ENCODE peak calls at places on chromosomes 2 and 18, in four cellular contexts. One of them, this sample, is unnamed.

GRCh38 chr2:179031731-179032408 is 18.1 kb downstream of the CCDC141 start:
- DNase-seq in A549: no peak
- DNase-seq in HepG2: no peak
- DNase-seq in GM12878: peak; percentile 88
- DNase-seq in this sample: no peak

GRCh38 chr2:60534034-60534393 is 19.4 kb downstream of the BCL11A start:
- DNase-seq in A549: no peak
- DNase-seq in HepG2: no peak
- DNase-seq in GM12878: no peak
- DNase-seq in this sample: no peak

GRCh38 chr2:96093528-96093927 is 22.8 kb downstream of the ADRA2B start:
- DNase-seq in HepG2: no peak
- DNase-seq in A549: no peak
- DNase-seq in GM12878: no peak
- DNase-seq in this sample: no peak

GRCh38 chr2:42036413-42036812 is 11.4 kb upstream of the PKDCC start:
- DNase-seq in A549: no peak
- DNase-seq in HepG2: no peak
- DNase-seq in GM12878: no peak
- DNase-seq in this sample: no peak

GRCh38 chr2:134324942-134325341 is 71.1 kb downstream of the MGAT5 start:
- DNase-seq in GM12878: peak; percentile 34
- DNase-seq in HepG2: no peak
- DNase-seq in A549: no peak
- DNase-seq in this sample: no peak

GRCh38 chr2:20212459-20212870 is 12.5 kb downstream of the SDC1 start:
- DNase-seq in HepG2: no peak
- DNase-seq in GM12878: no peak
- DNase-seq in A549: no peak
- DNase-seq in this sample: peak; percentile 58

GRCh38 chr2:26410764-26411243 is 9.1 kb downstream of the DRC1 start:
- DNase-seq in GM12878: no peak
- DNase-seq in HepG2: no peak
- DNase-seq in A549: no peak
- DNase-seq in this sample: no peak

GRCh38 chr2:121884515-121884915 is 129.1 kb downstream of the TSN start:
- DNase-seq in GM12878: no peak
- DNase-seq in A549: no peak
- DNase-seq in HepG2: no peak
- DNase-seq in this sample: no peak

GRCh38 chr2:202353430-202353829 is 22.7 kb upstream of the BMPR2 start:
- DNase-seq in GM12878: no peak
- DNase-seq in A549: no peak
- DNase-seq in HepG2: no peak
- DNase-seq in this sample: no peak

GRCh38 chr2:240555541-240556250 is 2.1 kb downstream of the ANKMY1 start:
- DNase-seq in HepG2: no peak
- DNase-seq in A549: no peak
- DNase-seq in GM12878: no peak
- DNase-seq in this sample: no peak

GRCh38 chr2:112712903-112713584 is 7.8 kb upstream of the NT5DC4 start:
- DNase-seq in GM12878: no peak
- DNase-seq in A549: peak; percentile 45
- DNase-seq in HepG2: peak; percentile 75
- DNase-seq in this sample: no peak

GRCh38 chr18:45652303-45652702 is 37.0 kb downstream of the SLC14A2 start:
- DNase-seq in GM12878: no peak
- DNase-seq in A549: no peak
- DNase-seq in HepG2: no peak
- DNase-seq in this sample: no peak

GRCh38 chr2:172288603-172289002 is 138.8 kb upstream of the ITGA6 start:
- DNase-seq in GM12878: no peak
- DNase-seq in HepG2: no peak
- DNase-seq in A549: no peak
- DNase-seq in this sample: no peak

GRCh38 chr2:224778474-224778877 is 62.3 kb upstream of the CCDC195 start:
- DNase-seq in GM12878: peak; percentile 39
- DNase-seq in A549: peak; percentile 52
- DNase-seq in HepG2: peak; percentile 56
- DNase-seq in this sample: peak; percentile 55

GRCh38 chr2:68901199-68901515 is 30.0 kb upstream of the BMP10 start:
- DNase-seq in HepG2: peak; percentile 40
- DNase-seq in A549: no peak
- DNase-seq in GM12878: no peak
- DNase-seq in this sample: no peak

GRCh38 chr2:1641498-1641897 is 102.8 kb downstream of the PXDN start:
- DNase-seq in GM12878: no peak
- DNase-seq in A549: no peak
- DNase-seq in HepG2: no peak
- DNase-seq in this sample: no peak

GRCh38 chr2:174546519-174547506 is 50.8 kb downstream of the WIPF1 start:
- DNase-seq in GM12878: no peak
- DNase-seq in A549: peak; percentile 50
- DNase-seq in HepG2: peak; percentile 38
- DNase-seq in this sample: peak; percentile 47

GRCh38 chr2:134771313-134771801 is 52.6 kb upstream of the TMEM163 start:
- DNase-seq in GM12878: no peak
- DNase-seq in A549: no peak
- DNase-seq in HepG2: no peak
- DNase-seq in this sample: peak; percentile 11

GRCh38 chr2:13193075-13193474 is 476.3 kb downstream of the TRIB2 start:
- DNase-seq in HepG2: no peak
- DNase-seq in A549: peak; percentile 14
- DNase-seq in GM12878: no peak
- DNase-seq in this sample: no peak

GRCh38 chr18:33594799-33595198 is 16.8 kb downstream of the ASXL3 start:
- DNase-seq in GM12878: no peak
- DNase-seq in HepG2: no peak
- DNase-seq in A549: no peak
- DNase-seq in this sample: no peak

GRCh38 chr2:44553456-44553855 is 191.7 kb downstream of the CAMKMT start:
- DNase-seq in GM12878: no peak
- DNase-seq in A549: no peak
- DNase-seq in HepG2: no peak
- DNase-seq in this sample: no peak

GRCh38 chr2:224689539-224689938 is 26.6 kb downstream of the CCDC195 start:
- DNase-seq in HepG2: no peak
- DNase-seq in GM12878: no peak
- DNase-seq in A549: no peak
- DNase-seq in this sample: no peak

GRCh38 chr18:48767090-48767670 is 183.6 kb downstream of the SMAD7 start:
- DNase-seq in A549: no peak
- DNase-seq in GM12878: no peak
- DNase-seq in HepG2: no peak
- DNase-seq in this sample: peak; percentile 47

GRCh38 chr2:101758001-101758400 is 60.5 kb downstream of the MAP4K4 start:
- DNase-seq in HepG2: no peak
- DNase-seq in GM12878: no peak
- DNase-seq in A549: no peak
- DNase-seq in this sample: no peak

GRCh38 chr18:36095936-36096519 is 28.7 kb upstream of the RPRD1A start:
- DNase-seq in A549: peak; percentile 69
- DNase-seq in HepG2: peak; percentile 53
- DNase-seq in GM12878: no peak
- DNase-seq in this sample: peak; percentile 53

GRCh38 chr2:29990112-29990511 is 68.7 kb upstream of the ALK start:
- DNase-seq in A549: no peak
- DNase-seq in GM12878: no peak
- DNase-seq in HepG2: no peak
- DNase-seq in this sample: no peak

GRCh38 chr18:48879008-48879431 is 71.7 kb downstream of the SMAD7 start:
- DNase-seq in HepG2: no peak
- DNase-seq in A549: no peak
- DNase-seq in GM12878: no peak
- DNase-seq in this sample: no peak

GRCh38 chr18:48832961-48833700 is 117.6 kb downstream of the SMAD7 start:
- DNase-seq in HepG2: no peak
- DNase-seq in A549: peak; percentile 46
- DNase-seq in GM12878: no peak
- DNase-seq in this sample: no peak

GRCh38 chr2:46276652-46277051 is 20.6 kb upstream of the EPAS1 start:
- DNase-seq in GM12878: no peak
- DNase-seq in HepG2: no peak
- DNase-seq in A549: peak; percentile 36
- DNase-seq in this sample: no peak

GRCh38 chr18:29874519-29875098 is 1167.9 kb downstream of the DSC3 start:
- DNase-seq in HepG2: peak; percentile 52
- DNase-seq in GM12878: no peak
- DNase-seq in A549: peak; percentile 27
- DNase-seq in this sample: peak; percentile 23

GRCh38 chr2:176638167-176639015 is 369.1 kb downstream of the MTX2 start:
- DNase-seq in A549: peak; percentile 69
- DNase-seq in HepG2: peak; percentile 15
- DNase-seq in GM12878: no peak
- DNase-seq in this sample: peak; percentile 89

GRCh38 chr2:216572582-216573578 is 60.3 kb upstream of the IGFBP2 start:
- DNase-seq in GM12878: no peak
- DNase-seq in A549: no peak
- DNase-seq in HepG2: peak; percentile 78
- DNase-seq in this sample: no peak

GRCh38 chr2:152335851-152336102 is 803 bp downstream of the FMNL2 start:
- DNase-seq in HepG2: no peak
- DNase-seq in A549: peak; percentile 24
- DNase-seq in GM12878: no peak
- DNase-seq in this sample: peak; percentile 77

GRCh38 chr2:51734115-51734514 is 702.2 kb upstream of the NRXN1 start:
- DNase-seq in GM12878: no peak
- DNase-seq in A549: no peak
- DNase-seq in HepG2: no peak
- DNase-seq in this sample: no peak

GRCh38 chr2:235981629-235982028 is 186.6 kb downstream of the GBX2 start:
- DNase-seq in GM12878: no peak
- DNase-seq in HepG2: no peak
- DNase-seq in A549: no peak
- DNase-seq in this sample: no peak
- TF ChIP-seq PBX3 in GM12878: no peak
- TF ChIP-seq PBX3 in HepG2: no peak
- TF ChIP-seq PBX3 in A549: no peak
- TF ChIP-seq PBX3 in this sample: no peak

DNA sequence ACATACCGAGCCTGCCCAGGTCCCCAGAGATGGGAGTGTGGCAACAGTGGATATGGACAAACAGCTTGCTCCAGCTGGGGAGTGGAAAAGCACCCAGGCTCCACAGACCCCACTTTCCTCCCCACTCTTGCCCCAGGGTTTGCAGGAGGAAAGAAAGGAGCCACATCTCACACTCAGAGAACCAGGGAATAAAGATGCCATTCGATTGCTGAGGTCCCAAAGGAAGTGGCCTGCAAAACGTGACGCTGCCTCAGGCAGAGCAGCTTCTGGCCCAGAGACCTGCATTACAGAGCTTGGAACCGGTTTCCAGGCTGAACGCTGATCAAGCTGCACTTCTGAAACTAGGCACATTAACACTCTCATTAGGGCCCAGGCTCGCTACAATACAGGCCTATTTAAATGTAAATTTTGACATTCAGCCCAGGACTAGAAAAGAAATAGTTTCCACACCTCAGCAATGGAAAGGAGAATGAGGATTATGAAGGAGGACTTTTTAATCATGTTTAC is 221.5 kb upstream of the RAB6C start:
- DNase-seq in HepG2: no peak
- DNase-seq in GM12878: no peak
- DNase-seq in A549: no peak
- DNase-seq in this sample: peak; percentile 42
- H3K4me3 ChIP-seq in HepG2: no peak overlapping the region
- H3K4me3 ChIP-seq in GM12878: no peak overlapping the region
- H3K4me3 ChIP-seq in A549: no peak overlapping the region
- H3K4me3 ChIP-seq in this sample: no peak overlapping the region

GRCh38 chr2:66070717-66071602 is 364.0 kb upstream of the MEIS1 start:
- DNase-seq in HepG2: no peak
- DNase-seq in GM12878: no peak
- DNase-seq in A549: no peak
- DNase-seq in this sample: peak; percentile 79

GRCh38 chr2:66073166-66073565 is 361.8 kb upstream of the MEIS1 start:
- DNase-seq in HepG2: no peak
- DNase-seq in GM12878: no peak
- DNase-seq in A549: no peak
- DNase-seq in this sample: no peak

DNA sequence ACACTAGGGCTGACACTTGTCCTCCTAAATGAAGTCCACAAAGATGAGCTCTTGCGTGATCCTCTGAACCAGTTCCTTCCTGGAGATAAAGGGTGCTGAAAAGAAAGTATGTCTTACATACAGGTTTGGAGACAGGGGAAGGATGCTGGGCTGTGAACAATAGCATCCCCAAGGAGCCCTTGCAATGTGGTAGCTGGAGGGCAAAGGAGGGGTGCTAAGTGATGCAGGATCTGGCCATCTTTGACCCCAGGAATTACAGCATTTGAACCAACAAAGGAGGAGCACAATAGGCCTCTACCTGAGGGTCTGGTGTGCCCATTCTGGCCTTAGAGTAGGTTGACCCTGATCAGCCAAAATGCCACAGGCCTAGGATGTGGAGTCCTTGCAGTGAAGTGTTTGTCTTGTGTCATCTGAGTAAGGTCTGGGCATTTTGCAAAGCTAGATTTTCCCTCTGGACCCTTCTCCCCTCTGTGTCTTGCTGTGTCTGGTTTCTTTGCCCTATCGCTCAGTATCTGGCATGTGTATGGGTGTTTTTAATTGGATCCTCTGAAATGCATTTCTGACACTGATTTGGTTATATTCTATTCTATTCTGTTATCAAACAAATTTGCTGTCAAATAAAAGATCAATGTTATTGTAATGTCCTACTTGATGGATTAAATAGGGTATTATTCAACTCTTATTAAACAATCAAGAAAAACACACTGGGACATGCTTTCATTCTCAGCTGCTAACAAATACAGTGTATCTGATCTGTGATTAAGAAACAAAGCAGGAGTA is 364.8 kb upstream of the MEIS1 start:
- DNase-seq in GM12878: no peak
- DNase-seq in A549: no peak
- DNase-seq in HepG2: no peak
- DNase-seq in this sample: peak; percentile 55
- TF ChIP-seq PBX3 in GM12878: no peak
- TF ChIP-seq PBX3 in A549: no peak
- TF ChIP-seq PBX3 in HepG2: no peak
- TF ChIP-seq PBX3 in this sample: no peak

DNA sequence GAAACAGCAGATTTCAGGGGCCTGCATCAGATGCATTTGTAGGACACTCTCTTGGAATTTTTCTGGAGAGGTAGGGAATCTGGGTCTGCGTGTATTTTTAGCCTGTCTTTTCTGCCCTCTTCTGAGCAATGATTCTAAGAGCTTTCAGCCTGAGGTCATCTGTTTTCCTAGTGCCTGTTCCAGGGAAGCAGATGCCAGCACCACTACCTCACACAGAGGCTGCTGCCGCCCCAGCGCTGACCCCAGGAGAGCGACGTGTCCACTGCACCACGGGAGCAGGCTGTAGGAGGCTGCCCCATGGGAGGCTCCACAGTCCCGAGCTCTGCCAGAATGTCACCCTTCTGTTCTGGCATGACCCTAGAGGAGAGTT is 316.5 kb downstream of the CYP26B1 start:
- DNase-seq in GM12878: no peak
- DNase-seq in HepG2: no peak
- DNase-seq in A549: peak; percentile 56
- DNase-seq in this sample: no peak
- H3K4me3 ChIP-seq in GM12878: no peak overlapping the region
- H3K4me3 ChIP-seq in HepG2: no peak overlapping the region
- H3K4me3 ChIP-seq in A549: no peak overlapping the region
- H3K4me3 ChIP-seq in this sample: no peak overlapping the region

GRCh38 chr2:191800874-191801273 is 46.0 kb downstream of the CAVIN2 start:
- DNase-seq in A549: no peak
- DNase-seq in GM12878: no peak
- DNase-seq in HepG2: no peak
- DNase-seq in this sample: no peak
- TF ChIP-seq PBX3 in A549: no peak
- TF ChIP-seq PBX3 in GM12878: no peak
- TF ChIP-seq PBX3 in HepG2: no peak
- TF ChIP-seq PBX3 in this sample: no peak

This sample was measured in SK-N-SH.